ENCODE peak calls at places on chromosome 16, in six cellular contexts. V, G, P, D, C and U are unnamed samples.

GRCh38 chr16:57621521-57622268 is 6.7 kb upstream of the ADGRG1 start:
- DNase-seq in C (no peak), G (no peak), V (no peak), P (no peak), D (no peak), U (peak)

GRCh38 chr16:86337581-86338402 is 172.5 kb upstream of the FOXF1 start:
- DNase-seq in P (no peak), C (no peak), G (no peak), D (no peak), V (no peak), U (no peak)

GRCh38 chr16:49598386-49599170 is 225.0 kb downstream of the C16orf78 start:
- DNase-seq in C (no peak), D (no peak), V (no peak), G (no peak), P (no peak), U (no peak)

GRCh38 chr16:89065445-89065795 is 28.2 kb upstream of the ACSF3 start:
- DNase-seq in P (no peak), D (no peak), G (no peak), C (no peak), V (no peak), U (no peak)

GRCh38 chr16:50833929-50834328 is 92.0 kb downstream of the CYLD start:
- DNase-seq in V (no peak), G (no peak), C (no peak), D (no peak), P (no peak), U (no peak)

GRCh38 chr16:11762431-11762830 is 19.8 kb upstream of the TXNDC11 start:
- DNase-seq in V (no peak), G (no peak), D (no peak), C (no peak), P (no peak), U (no peak)

GRCh38 chr16:50284131-50284911 is 18.0 kb downstream of the ADCY7 start:
- DNase-seq in V (peak), D (no peak), G (peak), C (no peak), P (peak), U (no peak)

GRCh38 chr16:11621920-11622651 is 35.4 kb upstream of the LITAF start:
- DNase-seq in P (no peak), D (no peak), V (no peak), C (no peak), G (no peak), U (no peak)

GRCh38 chr16:87560428-87561199 is 41.7 kb upstream of the JPH3 start:
- DNase-seq in P (peak), C (no peak), G (no peak), V (peak), D (no peak), U (peak)

GRCh38 chr16:70694088-70694487 is 8.2 kb upstream of the MTSS2 start:
- DNase-seq in C (peak), G (no peak), V (no peak), D (no peak), P (no peak), U (no peak)

GRCh38 chr16:67409631-67410030 is 6.6 kb downstream of the ZDHHC1 start:
- DNase-seq in D (no peak), P (no peak), V (no peak), C (no peak), G (no peak), U (no peak)

GRCh38 chr16:81261049-81261648 is 22.7 kb downstream of the BCO1 start:
- DNase-seq in D (no peak), G (no peak), C (no peak), P (no peak), V (no peak), U (no peak)

GRCh38 chr16:66081967-66082366 is 284.5 kb upstream of the CDH5 start:
- DNase-seq in G (no peak), D (no peak), P (no peak), V (no peak), C (no peak), U (no peak)

GRCh38 chr16:12027558-12027957 is 51.0 kb downstream of the SNX29 start:
- DNase-seq in P (no peak), G (no peak), D (no peak), C (no peak), V (no peak), U (no peak)

GRCh38 chr16:58461056-58461455 is 38.9 kb upstream of the NDRG4 start:
- DNase-seq in V (no peak), P (no peak), G (no peak), D (no peak), C (no peak), U (no peak)

GRCh38 chr16:47052666-47053640 is 79.5 kb upstream of the DNAJA2 start:
- DNase-seq in V (no peak), P (no peak), C (no peak), G (no peak), D (no peak), U (no peak)

GRCh38 chr16:71796501-71796900 is 12.1 kb downstream of the AP1G1 start:
- DNase-seq in D (no peak), V (no peak), G (no peak), C (no peak), P (no peak), U (no peak)

GRCh38 chr16:87076950-87077749 is 240.0 kb downstream of the C16orf95 start:
- DNase-seq in V (no peak), D (no peak), G (no peak), C (peak), P (peak), U (peak)

GRCh38 chr16:31700200-31700529 is 172.5 kb downstream of the AHSP start:
- DNase-seq in D (no peak), C (peak), V (peak), P (no peak), G (no peak), U (no peak)

GRCh38 chr16:61858996-61859395 is 177.2 kb downstream of the CDH8 start:
- DNase-seq in D (no peak), V (no peak), C (no peak), P (no peak), G (no peak), U (no peak)